ENCODE peak calls at places on chromosome 21, in six cellular contexts. One of them, this sample, is unnamed.

GRCh38 chr21:41847066-41847804 is 31.9 kb downstream of the PRDM15 start:
- DNase-seq in mucosa of descending colon: no peak
- DNase-seq in AG10803: peak
- DNase-seq in cardiac fibroblast: no peak
- DNase-seq in H1: peak
- DNase-seq in upper lobe of right lung: peak
- DNase-seq in this sample: peak

GRCh38 chr21:38965910-38966504 is 160.3 kb downstream of the ETS2 start:
- DNase-seq in mucosa of descending colon: peak
- DNase-seq in AG10803: no peak
- DNase-seq in cardiac fibroblast: peak
- DNase-seq in H1: peak
- DNase-seq in upper lobe of right lung: peak
- DNase-seq in this sample: peak

GRCh38 chr21:28624626-28625025 is 368.1 kb downstream of the LTN1 start:
- DNase-seq in mucosa of descending colon: no peak
- DNase-seq in AG10803: no peak
- DNase-seq in cardiac fibroblast: no peak
- DNase-seq in H1: no peak
- DNase-seq in upper lobe of right lung: no peak
- DNase-seq in this sample: no peak

GRCh38 chr21:41370840-41371697 is 9.2 kb downstream of the MX2 start:
- DNase-seq in mucosa of descending colon: no peak
- DNase-seq in AG10803: peak
- DNase-seq in cardiac fibroblast: no peak
- DNase-seq in H1: no peak
- DNase-seq in upper lobe of right lung: no peak
- DNase-seq in this sample: no peak

GRCh38 chr21:39313042-39313456 is 383 bp downstream of the BRWD1 start:
- DNase-seq in mucosa of descending colon: peak
- DNase-seq in AG10803: no peak
- DNase-seq in cardiac fibroblast: no peak
- DNase-seq in H1: no peak
- DNase-seq in upper lobe of right lung: no peak
- DNase-seq in this sample: no peak

GRCh38 chr21:39579734-39580332 is 32.9 kb upstream of the B3GALT5 start:
- DNase-seq in mucosa of descending colon: no peak
- DNase-seq in AG10803: no peak
- DNase-seq in cardiac fibroblast: no peak
- DNase-seq in H1: no peak
- DNase-seq in upper lobe of right lung: no peak
- DNase-seq in this sample: no peak

GRCh38 chr21:15063081-15063820 is 1.5 kb downstream of the NRIP1 start:
- DNase-seq in mucosa of descending colon: no peak
- DNase-seq in AG10803: no peak
- DNase-seq in cardiac fibroblast: peak
- DNase-seq in H1: no peak
- DNase-seq in upper lobe of right lung: no peak
- DNase-seq in this sample: peak

GRCh38 chr21:34198232-34199120 is 125.1 kb downstream of the MRPS6 start:
- DNase-seq in mucosa of descending colon: no peak
- DNase-seq in AG10803: no peak
- DNase-seq in cardiac fibroblast: no peak
- DNase-seq in H1: peak
- DNase-seq in upper lobe of right lung: no peak
- DNase-seq in this sample: no peak

GRCh38 chr21:43364851-43365424 is 62.0 kb downstream of the SIK1 start:
- DNase-seq in mucosa of descending colon: no peak
- DNase-seq in AG10803: no peak
- DNase-seq in cardiac fibroblast: no peak
- DNase-seq in H1: no peak
- DNase-seq in upper lobe of right lung: no peak
- DNase-seq in this sample: no peak

GRCh38 chr21:34511787-34512451 is at the start of gene KCNE1:
- DNase-seq in mucosa of descending colon: peak
- DNase-seq in AG10803: peak
- DNase-seq in cardiac fibroblast: peak
- DNase-seq in H1: no peak
- DNase-seq in upper lobe of right lung: no peak
- DNase-seq in this sample: peak

GRCh38 chr21:37384416-37384815 is 17.8 kb downstream of the DYRK1A start:
- DNase-seq in mucosa of descending colon: no peak
- DNase-seq in AG10803: no peak
- DNase-seq in cardiac fibroblast: no peak
- DNase-seq in H1: no peak
- DNase-seq in upper lobe of right lung: no peak
- DNase-seq in this sample: no peak

GRCh38 chr21:37702241-37702640 is 214.0 kb downstream of the KCNJ6 start:
- DNase-seq in mucosa of descending colon: no peak
- DNase-seq in AG10803: no peak
- DNase-seq in cardiac fibroblast: no peak
- DNase-seq in H1: no peak
- DNase-seq in upper lobe of right lung: no peak
- DNase-seq in this sample: no peak

GRCh38 chr21:42455196-42455595 is 40.8 kb downstream of the RSPH1 start:
- DNase-seq in mucosa of descending colon: peak
- DNase-seq in AG10803: no peak
- DNase-seq in cardiac fibroblast: no peak
- DNase-seq in H1: no peak
- DNase-seq in upper lobe of right lung: no peak
- DNase-seq in this sample: no peak

GRCh38 chr21:31873275-31873695 is 465 bp downstream of the HUNK start:
- DNase-seq in mucosa of descending colon: peak
- DNase-seq in AG10803: no peak
- DNase-seq in cardiac fibroblast: no peak
- DNase-seq in H1: peak
- DNase-seq in upper lobe of right lung: peak
- DNase-seq in this sample: no peak

GRCh38 chr21:34011660-34012059 is 61.7 kb upstream of the MRPS6 start:
- DNase-seq in mucosa of descending colon: no peak
- DNase-seq in AG10803: no peak
- DNase-seq in cardiac fibroblast: peak
- DNase-seq in H1: no peak
- DNase-seq in upper lobe of right lung: no peak
- DNase-seq in this sample: no peak

GRCh38 chr21:41712730-41713129 is 54.1 kb downstream of the RIPK4 start:
- DNase-seq in mucosa of descending colon: no peak
- DNase-seq in AG10803: no peak
- DNase-seq in cardiac fibroblast: no peak
- DNase-seq in H1: no peak
- DNase-seq in upper lobe of right lung: peak
- DNase-seq in this sample: no peak

GRCh38 chr21:46598563-46599250 is 6.2 kb downstream of the S100B start:
- DNase-seq in mucosa of descending colon: no peak
- DNase-seq in AG10803: no peak
- DNase-seq in cardiac fibroblast: no peak
- DNase-seq in H1: no peak
- DNase-seq in upper lobe of right lung: no peak
- DNase-seq in this sample: no peak

GRCh38 chr21:39197448-39197847 is 14.2 kb upstream of the PSMG1 start:
- DNase-seq in mucosa of descending colon: no peak
- DNase-seq in AG10803: no peak
- DNase-seq in cardiac fibroblast: no peak
- DNase-seq in H1: no peak
- DNase-seq in upper lobe of right lung: no peak
- DNase-seq in this sample: no peak

GRCh38 chr21:37454869-37455503 is 88.4 kb downstream of the DYRK1A start:
- DNase-seq in mucosa of descending colon: no peak
- DNase-seq in AG10803: no peak
- DNase-seq in cardiac fibroblast: no peak
- DNase-seq in H1: no peak
- DNase-seq in upper lobe of right lung: no peak
- DNase-seq in this sample: no peak

GRCh38 chr21:41497836-41498235 is 10.1 kb downstream of the TMPRSS2 start:
- DNase-seq in mucosa of descending colon: no peak
- DNase-seq in AG10803: no peak
- DNase-seq in cardiac fibroblast: no peak
- DNase-seq in H1: no peak
- DNase-seq in upper lobe of right lung: no peak
- DNase-seq in this sample: no peak

GRCh38 chr21:24290151-24290833 is 1317.0 kb downstream of the MRPL39 start:
- DNase-seq in mucosa of descending colon: no peak
- DNase-seq in AG10803: no peak
- DNase-seq in cardiac fibroblast: no peak
- DNase-seq in H1: no peak
- DNase-seq in upper lobe of right lung: no peak
- DNase-seq in this sample: no peak

GRCh38 chr21:46055863-46056281 is 42.0 kb upstream of the COL6A2 start:
- DNase-seq in mucosa of descending colon: no peak
- DNase-seq in AG10803: no peak
- DNase-seq in cardiac fibroblast: no peak
- DNase-seq in H1: no peak
- DNase-seq in upper lobe of right lung: peak
- DNase-seq in this sample: no peak

GRCh38 chr21:29290245-29290644 is 8.5 kb upstream of the BACH1 start:
- DNase-seq in mucosa of descending colon: no peak
- DNase-seq in AG10803: no peak
- DNase-seq in cardiac fibroblast: no peak
- DNase-seq in H1: no peak
- DNase-seq in upper lobe of right lung: no peak
- DNase-seq in this sample: no peak

GRCh38 chr21:23853796-23854379 is 1753.4 kb downstream of the MRPL39 start:
- DNase-seq in mucosa of descending colon: no peak
- DNase-seq in AG10803: no peak
- DNase-seq in cardiac fibroblast: peak
- DNase-seq in H1: no peak
- DNase-seq in upper lobe of right lung: no peak
- DNase-seq in this sample: peak

GRCh38 chr21:15293251-15293650 is 228.5 kb upstream of the NRIP1 start:
- DNase-seq in mucosa of descending colon: no peak
- DNase-seq in AG10803: peak
- DNase-seq in cardiac fibroblast: peak
- DNase-seq in H1: no peak
- DNase-seq in upper lobe of right lung: no peak
- DNase-seq in this sample: peak

GRCh38 chr21:36729301-36729970 is 30.5 kb downstream of the SIM2 start:
- DNase-seq in mucosa of descending colon: no peak
- DNase-seq in AG10803: no peak
- DNase-seq in cardiac fibroblast: no peak
- DNase-seq in H1: no peak
- DNase-seq in upper lobe of right lung: peak
- DNase-seq in this sample: no peak

GRCh38 chr21:41634858-41635257 is 126.9 kb upstream of the TMPRSS2 start:
- DNase-seq in mucosa of descending colon: no peak
- DNase-seq in AG10803: peak
- DNase-seq in cardiac fibroblast: peak
- DNase-seq in H1: no peak
- DNase-seq in upper lobe of right lung: no peak
- DNase-seq in this sample: no peak

GRCh38 chr21:45983981-45984551 is 2.5 kb downstream of the COL6A1 start:
- DNase-seq in mucosa of descending colon: peak
- DNase-seq in AG10803: peak
- DNase-seq in cardiac fibroblast: no peak
- DNase-seq in H1: no peak
- DNase-seq in upper lobe of right lung: peak
- DNase-seq in this sample: no peak

GRCh38 chr21:41369915-41370839 is 8.3 kb downstream of the MX2 start:
- DNase-seq in mucosa of descending colon: peak
- DNase-seq in AG10803: no peak
- DNase-seq in cardiac fibroblast: no peak
- DNase-seq in H1: peak
- DNase-seq in upper lobe of right lung: peak
- DNase-seq in this sample: no peak

GRCh38 chr21:44933199-44933937 is 6.5 kb upstream of the SLX9 start:
- DNase-seq in mucosa of descending colon: no peak
- DNase-seq in AG10803: no peak
- DNase-seq in cardiac fibroblast: no peak
- DNase-seq in H1: no peak
- DNase-seq in upper lobe of right lung: peak
- DNase-seq in this sample: no peak
- H3K4me3 ChIP-seq in mucosa of descending colon: no peak
- H3K4me3 ChIP-seq in AG10803: peak
- H3K4me3 ChIP-seq in cardiac fibroblast: no peak
- H3K4me3 ChIP-seq in H1: peak
- H3K4me3 ChIP-seq in upper lobe of right lung: no peak
- H3K4me3 ChIP-seq in this sample: no peak

DNA sequence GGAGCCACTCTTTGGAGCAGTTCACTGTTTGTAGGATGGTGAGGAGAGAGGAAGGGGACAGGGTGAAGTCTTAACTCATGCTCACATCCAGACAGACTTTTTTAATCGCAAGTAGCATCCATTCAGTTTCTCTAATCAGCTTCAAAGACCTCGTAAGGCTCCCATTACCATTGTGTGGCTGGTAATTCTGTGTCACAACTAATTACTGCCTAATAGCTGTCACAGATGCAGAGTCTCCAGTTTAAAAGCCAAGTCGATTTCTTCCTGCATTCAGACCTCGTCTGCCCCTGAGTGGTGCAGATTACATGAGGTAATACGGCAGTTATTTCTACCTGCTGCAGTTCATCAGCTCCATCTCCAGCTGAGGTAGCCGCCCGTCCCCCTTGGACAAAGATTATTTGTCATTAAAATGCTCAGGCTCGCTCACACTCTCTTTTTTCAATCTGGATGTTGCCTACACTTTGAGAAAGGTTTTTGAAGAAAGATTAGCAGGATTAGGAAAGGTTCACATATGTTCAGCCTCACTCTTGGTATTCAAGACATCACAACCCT is 34.4 kb upstream of the OLIG2 start:
- DNase-seq in mucosa of descending colon: no peak
- DNase-seq in AG10803: no peak
- DNase-seq in cardiac fibroblast: no peak
- DNase-seq in H1: no peak
- DNase-seq in upper lobe of right lung: no peak
- DNase-seq in this sample: no peak
- TF ChIP-seq CTCF in mucosa of descending colon: no peak
- TF ChIP-seq CTCF in AG10803: no peak
- TF ChIP-seq CTCF in cardiac fibroblast: no peak
- TF ChIP-seq CTCF in H1: no peak
- TF ChIP-seq CTCF in upper lobe of right lung: no peak
- TF ChIP-seq CTCF in this sample: no peak

DNA sequence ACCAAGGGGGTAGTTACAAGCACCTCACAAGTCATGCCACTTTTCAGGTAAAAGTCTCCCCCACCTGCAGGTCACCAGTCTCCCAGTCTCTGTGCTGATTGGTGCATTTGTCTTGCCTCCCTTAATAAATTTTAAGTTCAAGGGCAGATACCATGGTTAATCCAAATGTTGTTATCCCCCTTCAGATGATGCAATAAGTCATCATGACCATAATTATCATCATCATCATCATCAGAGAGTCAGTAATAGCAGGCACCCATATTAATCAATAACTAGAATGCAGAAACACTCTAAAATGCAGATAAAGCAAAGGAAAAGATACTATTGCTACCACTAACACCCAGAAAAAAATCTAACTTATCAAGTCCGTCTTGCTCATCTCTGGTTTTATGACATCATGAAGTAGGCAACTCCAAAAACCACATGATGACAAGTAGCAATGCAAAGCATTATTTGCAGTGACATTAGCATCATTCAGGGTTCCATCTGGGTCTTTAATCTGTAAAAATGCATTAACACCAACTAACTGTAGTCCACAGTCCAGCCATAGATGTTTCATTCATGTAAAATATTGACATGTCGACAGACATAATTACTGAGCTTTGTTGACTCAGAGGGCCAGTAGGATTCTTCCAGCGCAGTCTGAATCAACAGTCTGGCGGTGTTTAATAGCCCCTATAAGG is 492.0 kb upstream of the RUNX1 start:
- DNase-seq in mucosa of descending colon: no peak
- DNase-seq in AG10803: peak
- DNase-seq in cardiac fibroblast: no peak
- DNase-seq in H1: no peak
- DNase-seq in upper lobe of right lung: no peak
- DNase-seq in this sample: no peak
- H3K4me3 ChIP-seq in mucosa of descending colon: no peak
- H3K4me3 ChIP-seq in AG10803: no peak
- H3K4me3 ChIP-seq in cardiac fibroblast: no peak
- H3K4me3 ChIP-seq in H1: no peak
- H3K4me3 ChIP-seq in upper lobe of right lung: no peak
- H3K4me3 ChIP-seq in this sample: no peak

GRCh38 chr21:27244796-27245195 is 277.9 kb upstream of the ADAMTS5 start:
- DNase-seq in mucosa of descending colon: no peak
- DNase-seq in AG10803: no peak
- DNase-seq in cardiac fibroblast: peak
- DNase-seq in H1: no peak
- DNase-seq in upper lobe of right lung: no peak
- DNase-seq in this sample: peak
- TF ChIP-seq CTCF in mucosa of descending colon: no peak
- TF ChIP-seq CTCF in AG10803: no peak
- TF ChIP-seq CTCF in cardiac fibroblast: no peak
- TF ChIP-seq CTCF in H1: no peak
- TF ChIP-seq CTCF in upper lobe of right lung: no peak
- TF ChIP-seq CTCF in this sample: no peak

This sample was measured in choroid plexus epithelial cell.